ENCODE peak calls at places on chromosome 7, in eight cellular contexts. One of them, this sample, is unnamed.
A peak's percentile ranks its signal among the peaks of the same experiment; 100 is the strongest.

GRCh38 chr7:100559127-100559526 is 14.6 kb downstream of the SAP25 start:
- DNase-seq in GM23248: no peak
- DNase-seq in RWPE1: no peak
- DNase-seq in stimulated activated CD8-positive, alpha-beta memory T cell treated with anti-CD3 and anti-CD28 coated beads, Interleukin-15, amount 100 ng/mL, for 1 hour: no peak
- DNase-seq in HFF-Myc: no peak
- DNase-seq in cerebellar cortex: no peak
- DNase-seq in Right ventricle myocardium superior: no peak
- DNase-seq in NCI-H510A treated with DMSO at 0.1 percent for 48 hours: no peak
- DNase-seq in this sample: no peak

GRCh38 chr7:114919587-114919986 is 2.3 kb upstream of the MDFIC start:
- DNase-seq in HFF-Myc: no peak
- DNase-seq in RWPE1: no peak
- DNase-seq in cerebellar cortex: no peak
- DNase-seq in stimulated activated CD8-positive, alpha-beta memory T cell treated with anti-CD3 and anti-CD28 coated beads, Interleukin-15, amount 100 ng/mL, for 1 hour: no peak
- DNase-seq in GM23248: no peak
- DNase-seq in Right ventricle myocardium superior: no peak
- DNase-seq in NCI-H510A treated with DMSO at 0.1 percent for 48 hours: no peak
- DNase-seq in this sample: no peak

GRCh38 chr7:134741901-134742635 is 37.4 kb upstream of the CALD1 start:
- DNase-seq in cerebellar cortex: no peak
- DNase-seq in stimulated activated CD8-positive, alpha-beta memory T cell treated with anti-CD3 and anti-CD28 coated beads, Interleukin-15, amount 100 ng/mL, for 1 hour: no peak
- DNase-seq in HFF-Myc: no peak
- DNase-seq in GM23248: peak; percentile 84
- DNase-seq in Right ventricle myocardium superior: no peak
- DNase-seq in NCI-H510A treated with DMSO at 0.1 percent for 48 hours: no peak
- DNase-seq in RWPE1: peak; percentile 46
- DNase-seq in this sample: no peak

GRCh38 chr7:26645126-26645525 is 219.3 kb downstream of the SKAP2 start:
- DNase-seq in GM23248: no peak
- DNase-seq in stimulated activated CD8-positive, alpha-beta memory T cell treated with anti-CD3 and anti-CD28 coated beads, Interleukin-15, amount 100 ng/mL, for 1 hour: no peak
- DNase-seq in cerebellar cortex: no peak
- DNase-seq in RWPE1: no peak
- DNase-seq in HFF-Myc: no peak
- DNase-seq in Right ventricle myocardium superior: no peak
- DNase-seq in NCI-H510A treated with DMSO at 0.1 percent for 48 hours: no peak
- DNase-seq in this sample: no peak

GRCh38 chr7:47327698-47328391 is 254.1 kb downstream of the TNS3 start:
- DNase-seq in stimulated activated CD8-positive, alpha-beta memory T cell treated with anti-CD3 and anti-CD28 coated beads, Interleukin-15, amount 100 ng/mL, for 1 hour: no peak
- DNase-seq in cerebellar cortex: no peak
- DNase-seq in Right ventricle myocardium superior: peak; percentile 95
- DNase-seq in GM23248: peak; percentile 96
- DNase-seq in RWPE1: peak; percentile 72
- DNase-seq in HFF-Myc: peak; percentile 36
- DNase-seq in NCI-H510A treated with DMSO at 0.1 percent for 48 hours: no peak
- DNase-seq in this sample: peak; percentile 91

GRCh38 chr7:95737828-95738505 is 34.4 kb upstream of the DYNC1I1 start:
- DNase-seq in RWPE1: no peak
- DNase-seq in cerebellar cortex: no peak
- DNase-seq in NCI-H510A treated with DMSO at 0.1 percent for 48 hours: no peak
- DNase-seq in HFF-Myc: no peak
- DNase-seq in Right ventricle myocardium superior: no peak
- DNase-seq in GM23248: no peak
- DNase-seq in stimulated activated CD8-positive, alpha-beta memory T cell treated with anti-CD3 and anti-CD28 coated beads, Interleukin-15, amount 100 ng/mL, for 1 hour: no peak
- DNase-seq in this sample: no peak

GRCh38 chr7:100566018-100566531 is 7.6 kb downstream of the SAP25 start:
- DNase-seq in Right ventricle myocardium superior: no peak
- DNase-seq in HFF-Myc: no peak
- DNase-seq in GM23248: no peak
- DNase-seq in NCI-H510A treated with DMSO at 0.1 percent for 48 hours: no peak
- DNase-seq in RWPE1: no peak
- DNase-seq in cerebellar cortex: no peak
- DNase-seq in stimulated activated CD8-positive, alpha-beta memory T cell treated with anti-CD3 and anti-CD28 coated beads, Interleukin-15, amount 100 ng/mL, for 1 hour: no peak
- DNase-seq in this sample: peak; percentile 49

GRCh38 chr7:87110778-87111177 is 41.5 kb upstream of the DMTF1 start:
- DNase-seq in cerebellar cortex: no peak
- DNase-seq in RWPE1: peak; percentile 50
- DNase-seq in NCI-H510A treated with DMSO at 0.1 percent for 48 hours: no peak
- DNase-seq in Right ventricle myocardium superior: no peak
- DNase-seq in HFF-Myc: no peak
- DNase-seq in GM23248: peak; percentile 62
- DNase-seq in stimulated activated CD8-positive, alpha-beta memory T cell treated with anti-CD3 and anti-CD28 coated beads, Interleukin-15, amount 100 ng/mL, for 1 hour: no peak
- DNase-seq in this sample: no peak

GRCh38 chr7:158609313-158609974 is 21.8 kb upstream of the PTPRN2 start:
- DNase-seq in stimulated activated CD8-positive, alpha-beta memory T cell treated with anti-CD3 and anti-CD28 coated beads, Interleukin-15, amount 100 ng/mL, for 1 hour: no peak
- DNase-seq in RWPE1: no peak
- DNase-seq in HFF-Myc: no peak
- DNase-seq in NCI-H510A treated with DMSO at 0.1 percent for 48 hours: no peak
- DNase-seq in Right ventricle myocardium superior: no peak
- DNase-seq in cerebellar cortex: no peak
- DNase-seq in GM23248: no peak
- DNase-seq in this sample: no peak

GRCh38 chr7:9307131-9307530 is 873.7 kb downstream of the NXPH1 start:
- DNase-seq in Right ventricle myocardium superior: no peak
- DNase-seq in GM23248: no peak
- DNase-seq in cerebellar cortex: no peak
- DNase-seq in NCI-H510A treated with DMSO at 0.1 percent for 48 hours: peak; percentile 22
- DNase-seq in stimulated activated CD8-positive, alpha-beta memory T cell treated with anti-CD3 and anti-CD28 coated beads, Interleukin-15, amount 100 ng/mL, for 1 hour: no peak
- DNase-seq in RWPE1: no peak
- DNase-seq in HFF-Myc: no peak
- DNase-seq in this sample: no peak

This sample was measured in right cardiac atrium.